ENCODE peak calls at places on chromosomes 3 and 15, in four cellular contexts. One of them, this sample, is unnamed. For H3K4me1 and H3K9me3, the result is how much of the 10 kb centered on the place peaks cover.

GRCh38 chr3:194475978-194476377 is 10.8 kb downstream of the ATP13A3 start:
- DNase-seq in heart right ventricle: no peak
- DNase-seq in SK-N-SH: no peak
- DNase-seq in lower lobe of right lung: no peak
- DNase-seq in this sample: no peak

GRCh38 chr3:23916152-23916885 is 471 bp downstream of the NKIRAS1 start:
- DNase-seq in SK-N-SH: no peak
- DNase-seq in lower lobe of right lung: no peak
- DNase-seq in heart right ventricle: no peak
- DNase-seq in this sample: peak

GRCh38 chr3:155325263-155325835 is 31.9 kb upstream of the STRIT1 start:
- DNase-seq in lower lobe of right lung: peak
- DNase-seq in heart right ventricle: no peak
- DNase-seq in SK-N-SH: no peak
- DNase-seq in this sample: no peak

GRCh38 chr3:13650210-13651056 is 101.5 kb downstream of the FBLN2 start:
- DNase-seq in SK-N-SH: peak
- DNase-seq in heart right ventricle: peak
- DNase-seq in lower lobe of right lung: peak
- DNase-seq in this sample: peak

GRCh38 chr3:157390713-157391515 is 45.7 kb upstream of the PTX3 start:
- DNase-seq in lower lobe of right lung: no peak
- DNase-seq in heart right ventricle: no peak
- DNase-seq in SK-N-SH: no peak
- DNase-seq in this sample: no peak

GRCh38 chr3:149417727-149418126 is 40.3 kb upstream of the TM4SF1 start:
- DNase-seq in heart right ventricle: no peak
- DNase-seq in lower lobe of right lung: no peak
- DNase-seq in SK-N-SH: no peak
- DNase-seq in this sample: no peak

GRCh38 chr15:68652141-68652540 is 73.3 kb downstream of the CORO2B start:
- DNase-seq in heart right ventricle: peak
- DNase-seq in SK-N-SH: peak
- DNase-seq in lower lobe of right lung: no peak
- DNase-seq in this sample: no peak

GRCh38 chr15:55514414-55514850 is 6.4 kb upstream of the DNAAF4 start:
- DNase-seq in SK-N-SH: no peak
- DNase-seq in heart right ventricle: no peak
- DNase-seq in lower lobe of right lung: peak
- DNase-seq in this sample: no peak

GRCh38 chr3:100107227-100107626 is 7.1 kb downstream of the FILIP1L start:
- DNase-seq in heart right ventricle: no peak
- DNase-seq in SK-N-SH: no peak
- DNase-seq in lower lobe of right lung: no peak
- DNase-seq in this sample: no peak

GRCh38 chr3:10998542-10998941 is 6.0 kb downstream of the SLC6A1 start:
- DNase-seq in SK-N-SH: no peak
- DNase-seq in lower lobe of right lung: no peak
- DNase-seq in heart right ventricle: no peak
- DNase-seq in this sample: no peak

GRCh38 chr15:34760909-34761308 is 6.1 kb upstream of the GJD2 start:
- DNase-seq in heart right ventricle: no peak
- DNase-seq in SK-N-SH: peak
- DNase-seq in lower lobe of right lung: no peak
- DNase-seq in this sample: no peak

GRCh38 chr3:169999433-169999832 is 32.8 kb downstream of the SEC62 start:
- DNase-seq in SK-N-SH: no peak
- DNase-seq in lower lobe of right lung: no peak
- DNase-seq in heart right ventricle: no peak
- DNase-seq in this sample: no peak

GRCh38 chr3:23608650-23609049 is 197.1 kb upstream of the UBE2E1 start:
- DNase-seq in SK-N-SH: no peak
- DNase-seq in lower lobe of right lung: no peak
- DNase-seq in heart right ventricle: no peak
- DNase-seq in this sample: no peak

GRCh38 chr3:123853686-123854372 is 30.3 kb downstream of the MYLK start:
- DNase-seq in lower lobe of right lung: no peak
- DNase-seq in SK-N-SH: no peak
- DNase-seq in heart right ventricle: no peak
- DNase-seq in this sample: no peak

GRCh38 chr3:127729556-127730056 is 56.9 kb downstream of the ABTB1 start:
- DNase-seq in lower lobe of right lung: no peak
- DNase-seq in heart right ventricle: no peak
- DNase-seq in SK-N-SH: no peak
- DNase-seq in this sample: no peak

GRCh38 chr15:48596415-48596814 is 49.1 kb downstream of the FBN1 start:
- DNase-seq in heart right ventricle: no peak
- DNase-seq in SK-N-SH: no peak
- DNase-seq in lower lobe of right lung: no peak
- DNase-seq in this sample: no peak

GRCh38 chr3:71005797-71006321 is 577.7 kb downstream of the FOXP1 start:
- DNase-seq in SK-N-SH: no peak
- DNase-seq in heart right ventricle: no peak
- DNase-seq in lower lobe of right lung: no peak
- DNase-seq in this sample: no peak

GRCh38 chr3:160755776-160756304 is at the start of gene PPM1L:
- DNase-seq in lower lobe of right lung: peak
- DNase-seq in heart right ventricle: peak
- DNase-seq in SK-N-SH: peak
- DNase-seq in this sample: peak

DNA sequence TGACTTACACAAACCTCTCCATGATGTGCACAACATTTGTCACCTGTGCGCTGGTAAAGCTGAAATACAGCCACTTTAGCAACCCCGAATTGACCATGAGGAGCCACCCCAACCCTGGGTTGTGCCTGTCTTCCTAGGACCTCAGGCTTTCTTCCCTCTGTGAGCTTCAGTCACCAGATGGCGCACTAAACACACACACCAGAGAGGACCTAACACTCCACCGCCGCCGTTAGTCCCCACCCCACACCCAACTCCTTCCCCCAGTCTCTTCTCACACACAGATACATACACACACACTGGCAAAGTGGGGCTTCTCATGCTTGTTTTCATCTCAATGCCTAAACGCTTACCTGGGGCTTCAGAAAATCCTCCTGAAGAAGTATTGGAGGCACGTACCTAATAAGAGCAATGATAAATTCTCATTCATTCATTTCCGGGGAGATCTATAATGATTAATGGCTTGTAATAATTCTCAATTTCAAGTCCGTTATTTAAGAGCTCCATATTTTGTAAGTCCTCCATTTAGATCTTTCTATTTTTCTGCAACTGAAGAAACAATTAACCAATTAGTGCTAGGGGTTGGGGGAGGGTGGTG is 2.1 kb upstream of the CCDC80 start:
- DNase-seq in SK-N-SH: peak
- DNase-seq in lower lobe of right lung: peak
- DNase-seq in heart right ventricle: peak
- DNase-seq in this sample: peak
- H3K4me3 ChIP-seq in SK-N-SH: peak
- H3K4me3 ChIP-seq in lower lobe of right lung: no peak
- H3K4me3 ChIP-seq in heart right ventricle: no peak
- H3K4me3 ChIP-seq in this sample: no peak

DNA sequence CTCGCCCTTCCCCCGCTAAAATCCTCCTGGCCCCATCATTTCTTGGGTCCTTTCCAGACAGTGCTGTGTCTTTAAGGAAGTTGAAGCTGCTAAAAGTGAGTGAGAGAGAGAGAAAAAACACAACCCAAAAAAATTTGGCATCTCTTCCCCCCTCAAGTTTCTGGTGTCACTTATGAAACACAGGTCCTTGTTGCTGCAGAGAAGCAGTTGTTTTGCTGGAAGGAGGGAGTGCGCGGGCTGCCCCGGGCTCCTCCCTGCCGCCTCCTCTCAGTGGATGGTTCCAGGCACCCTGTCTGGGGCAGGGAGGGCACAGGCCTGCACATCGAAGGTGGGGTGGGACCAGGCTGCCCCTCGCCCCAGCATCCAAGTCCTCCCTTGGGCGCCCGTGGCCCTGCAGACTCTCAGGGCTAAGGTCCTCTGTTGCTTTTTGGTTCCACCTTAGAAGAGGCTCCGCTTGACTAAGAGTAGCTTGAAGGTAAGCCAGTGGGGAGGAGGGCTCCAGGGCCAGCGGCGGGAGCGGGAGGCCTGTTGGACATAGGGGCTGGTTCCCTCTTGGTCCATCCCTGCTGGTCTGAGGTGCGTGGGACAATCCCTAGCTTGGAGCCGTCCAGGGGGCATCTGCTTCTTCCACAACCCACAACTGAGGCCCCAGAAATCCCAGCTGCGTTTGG is at the start of gene ISLR:
- DNase-seq in heart right ventricle: peak
- DNase-seq in SK-N-SH: peak
- DNase-seq in lower lobe of right lung: peak
- DNase-seq in this sample: peak
- H3K4me1 ChIP-seq in heart right ventricle: under half
- H3K4me1 ChIP-seq in SK-N-SH: half or more
- H3K4me1 ChIP-seq in lower lobe of right lung: under half
- H3K4me1 ChIP-seq in this sample: half or more

GRCh38 chr15:66072616-66073361 is 180.8 kb downstream of the MEGF11 start:
- DNase-seq in SK-N-SH: no peak
- DNase-seq in lower lobe of right lung: no peak
- DNase-seq in heart right ventricle: no peak
- DNase-seq in this sample: no peak
- H3K9me3 ChIP-seq in SK-N-SH: under half
- H3K9me3 ChIP-seq in lower lobe of right lung: under half
- H3K9me3 ChIP-seq in heart right ventricle: under half
- H3K9me3 ChIP-seq in this sample: under half

DNA sequence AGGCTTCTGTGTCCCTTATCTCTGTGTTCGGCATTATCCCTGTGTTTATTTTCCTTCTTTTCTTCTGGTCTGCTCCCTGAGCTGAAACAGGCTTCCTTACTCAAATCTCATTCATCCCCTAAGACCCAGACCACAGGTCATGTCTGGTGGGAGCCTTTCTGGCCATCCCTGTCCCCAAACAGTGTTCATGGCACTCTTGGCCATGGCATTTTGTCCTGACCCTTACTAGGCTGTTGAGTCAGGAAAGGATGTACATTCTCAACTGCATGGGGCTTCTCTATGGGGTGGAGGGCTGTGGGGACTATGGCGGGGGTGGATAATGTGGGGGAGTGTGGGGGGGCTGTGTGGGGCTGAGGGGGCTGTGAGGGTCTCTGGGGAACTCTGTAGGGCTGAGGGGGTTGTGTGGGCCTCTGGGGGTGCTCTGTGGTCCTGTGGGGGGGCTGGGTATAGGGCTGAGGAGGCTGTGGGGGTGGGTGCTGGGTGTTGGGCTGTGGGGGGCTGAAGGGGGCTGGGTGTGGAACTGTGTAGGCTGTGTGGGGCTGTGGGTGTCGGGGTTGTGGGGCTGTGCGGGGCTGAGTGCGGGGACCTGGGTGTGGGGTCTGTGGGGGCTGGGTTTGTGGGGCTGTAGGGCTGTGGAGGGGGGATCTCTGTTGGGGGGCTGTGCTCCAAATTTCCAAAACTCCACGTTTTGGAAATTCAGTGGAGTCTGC is 64.3 kb downstream of the KLF13 start:
- DNase-seq in heart right ventricle: no peak
- DNase-seq in SK-N-SH: no peak
- DNase-seq in lower lobe of right lung: no peak
- DNase-seq in this sample: no peak
- H3K4me3 ChIP-seq in heart right ventricle: no peak
- H3K4me3 ChIP-seq in SK-N-SH: no peak
- H3K4me3 ChIP-seq in lower lobe of right lung: peak
- H3K4me3 ChIP-seq in this sample: peak